ENCODE peak calls at places on chromosomes 13 and 19, in four cellular contexts. G, E, T and Z are unnamed samples.

GRCh38 chr19:45585158-45585577 is 566 bp upstream of the OPA3 start:
- DNase-seq in G (no peak), E (no peak), T (no peak), Z (no peak)

GRCh38 chr19:43623889-43624670 is 4.7 kb upstream of the ZNF428 start:
- DNase-seq in G (no peak), E (no peak), T (no peak), Z (no peak)

GRCh38 chr19:12834418-12834943 is at the start of gene RTBDN:
- DNase-seq in G (no peak), E (peak; percentile 12), T (no peak), Z (no peak)

GRCh38 chr13:97109256-97109655 is 112.9 kb upstream of the MBNL2 start:
- DNase-seq in G (no peak), E (no peak), T (no peak), Z (no peak)

GRCh38 chr19:21482863-21483276 is 22.5 kb upstream of the ZNF429 start:
- DNase-seq in G (peak; percentile 49), E (peak; percentile 77), T (peak; percentile 83), Z (no peak)

GRCh38 chr13:94708031-94708571 is 4.2 kb downstream of the SOX21 start:
- DNase-seq in G (no peak), E (no peak), T (no peak), Z (no peak)

GRCh38 chr13:79874396-79875360 is 393.7 kb downstream of the NDFIP2 start:
- DNase-seq in G (no peak), E (no peak), T (no peak), Z (no peak)

GRCh38 chr13:44013666-44014291 is 134.1 kb downstream of the LACC1 start:
- DNase-seq in G (no peak), E (no peak), T (no peak), Z (no peak)

GRCh38 chr19:10625003-10625761 is at the start of gene SLC44A2:
- DNase-seq in G (peak; percentile 84), E (peak; percentile 95), T (peak; percentile 94), Z (peak; percentile 94)

GRCh38 chr13:106139407-106139806 is 396.1 kb downstream of the EFNB2 start:
- DNase-seq in G (no peak), E (no peak), T (no peak), Z (no peak)

GRCh38 chr13:20702530-20702929 is 969 bp upstream of the IL17D start:
- DNase-seq in G (no peak), E (no peak), T (no peak), Z (no peak)

GRCh38 chr19:1512671-1513491 is at the start of gene ADAMTSL5:
- DNase-seq in G (peak; percentile 88), E (peak; percentile 87), T (peak; percentile 81), Z (no peak)

GRCh38 chr13:51534075-51534817 is 50.0 kb upstream of the WDFY2 start:
- DNase-seq in G (peak; percentile 62), E (peak; percentile 57), T (peak; percentile 69), Z (no peak)

GRCh38 chr13:30346159-30346788 is 38.9 kb upstream of the KATNAL1 start:
- DNase-seq in G (peak; percentile 96), E (no peak), T (no peak), Z (no peak)

GRCh38 chr19:1567116-1567847 is 843 bp downstream of the MEX3D start:
- DNase-seq in G (no peak), E (no peak), T (peak; percentile 74), Z (no peak)

GRCh38 chr19:2332341-2333026 is 4.0 kb downstream of the SPPL2B start:
- DNase-seq in G (peak; percentile 92), E (peak; percentile 59), T (no peak), Z (no peak)

GRCh38 chr19:6740589-6741348 is 1.3 kb downstream of the TRIP10 start:
- DNase-seq in G (peak; percentile 70), E (peak; percentile 83), T (peak; percentile 81), Z (no peak)

GRCh38 chr19:4849019-4849418 is 17.5 kb upstream of the TICAM1 start:
- DNase-seq in G (no peak), E (no peak), T (no peak), Z (no peak)

GRCh38 chr19:4851551-4852290 is 15.7 kb downstream of the PLIN3 start:
- DNase-seq in G (peak; percentile 84), E (peak; percentile 87), T (peak; percentile 83), Z (peak; percentile 90)

GRCh38 chr19:4847190-4847973 is 15.9 kb upstream of the TICAM1 start:
- DNase-seq in G (no peak), E (no peak), T (no peak), Z (no peak)

GRCh38 chr19:4852484-4852883 is 15.0 kb downstream of the PLIN3 start:
- DNase-seq in G (no peak), E (no peak), T (no peak), Z (no peak)
- TF ChIP-seq CTCF in G (no peak), E (no peak), T (no peak), Z (no peak)

GRCh38 chr13:38868870-38869269 is 121.8 kb downstream of the STOML3 start:
- DNase-seq in G (no peak), E (no peak), T (no peak), Z (no peak)

GRCh38 chr13:38875186-38875875 is 115.3 kb downstream of the STOML3 start:
- DNase-seq in G (no peak), E (no peak), T (no peak), Z (no peak)

GRCh38 chr13:38868399-38868798 is 122.2 kb downstream of the STOML3 start:
- DNase-seq in G (no peak), E (no peak), T (no peak), Z (no peak)

GRCh38 chr13:38871275-38871674 is 119.4 kb downstream of the STOML3 start:
- DNase-seq in G (no peak), E (no peak), T (no peak), Z (no peak)

DNA sequence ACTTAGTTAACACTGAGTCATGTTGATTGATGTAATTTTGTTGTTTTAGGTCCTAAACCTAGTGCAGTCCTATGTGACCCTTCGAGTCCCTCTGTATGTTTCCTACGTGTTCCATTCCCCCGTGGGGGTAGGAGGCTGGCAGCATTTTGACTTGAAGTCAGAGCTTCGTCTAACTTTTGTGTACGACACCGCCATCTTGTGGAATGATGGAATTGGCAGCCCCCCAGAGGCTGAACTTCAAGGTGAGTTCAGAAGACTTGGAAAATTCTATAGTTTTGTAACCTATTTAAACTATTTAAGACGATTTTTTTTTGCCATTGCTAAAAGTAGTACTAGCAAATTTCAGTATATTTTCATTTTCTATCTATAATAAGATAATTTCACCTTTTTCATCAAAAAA is 117.9 kb downstream of the STOML3 start:
- DNase-seq in G (peak; percentile 47), E (peak; percentile 65), T (no peak), Z (no peak)
- TF ChIP-seq CTCF in G (no peak), E (peak; percentile 44), T (peak; percentile 42), Z (peak; percentile 77)

GRCh38 chr19:38385804-38386257 is 2.0 kb downstream of the GGN start:
- DNase-seq in G (no peak), E (peak; percentile 72), T (no peak), Z (no peak)

GRCh38 chr19:38385057-38385803 is 2.6 kb downstream of the GGN start:
- DNase-seq in G (no peak), E (no peak), T (no peak), Z (no peak)

GRCh38 chr19:38383184-38383583 is 4.7 kb downstream of the GGN start:
- DNase-seq in G (no peak), E (no peak), T (no peak), Z (no peak)

GRCh38 chr19:38383743-38384142 is 4.1 kb downstream of the GGN start:
- DNase-seq in G (no peak), E (no peak), T (no peak), Z (no peak)

GRCh38 chr19:38384209-38385027 is 3.4 kb downstream of the GGN start:
- DNase-seq in G (no peak), E (no peak), T (no peak), Z (no peak)
- TF ChIP-seq CTCF in G (no peak), E (no peak), T (no peak), Z (peak; percentile 47)

GRCh38 chr13:33153421-33154381 is 131.9 kb downstream of the STARD13 start:
- DNase-seq in G (peak; percentile 50), E (no peak), T (no peak), Z (no peak)
- TF ChIP-seq CTCF in G (no peak), E (no peak), T (no peak), Z (peak; percentile 75)

DNA sequence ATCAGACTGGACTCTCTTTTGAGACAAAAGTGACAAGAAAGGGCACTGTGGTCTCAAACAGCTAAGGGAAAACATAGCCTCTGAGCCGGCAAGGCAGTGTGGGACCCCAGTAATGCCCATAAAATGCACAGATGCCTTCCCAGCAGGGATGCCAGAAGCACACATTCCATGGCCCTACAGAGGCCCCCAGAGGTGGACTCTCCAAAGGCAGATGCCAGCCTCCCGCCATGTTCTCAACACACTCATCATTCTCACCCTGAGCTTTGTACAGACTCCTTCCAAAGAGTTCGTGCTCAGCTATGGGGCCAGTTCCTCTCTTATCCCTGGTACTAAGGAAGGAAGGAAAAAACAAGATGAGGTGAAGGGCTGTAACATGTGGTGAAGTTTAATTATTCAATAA is 67.1 kb upstream of the ATP12A start:
- DNase-seq in G (no peak), E (no peak), T (no peak), Z (no peak)
- TF ChIP-seq CTCF in G (no peak), E (no peak), T (no peak), Z (no peak)

DNA sequence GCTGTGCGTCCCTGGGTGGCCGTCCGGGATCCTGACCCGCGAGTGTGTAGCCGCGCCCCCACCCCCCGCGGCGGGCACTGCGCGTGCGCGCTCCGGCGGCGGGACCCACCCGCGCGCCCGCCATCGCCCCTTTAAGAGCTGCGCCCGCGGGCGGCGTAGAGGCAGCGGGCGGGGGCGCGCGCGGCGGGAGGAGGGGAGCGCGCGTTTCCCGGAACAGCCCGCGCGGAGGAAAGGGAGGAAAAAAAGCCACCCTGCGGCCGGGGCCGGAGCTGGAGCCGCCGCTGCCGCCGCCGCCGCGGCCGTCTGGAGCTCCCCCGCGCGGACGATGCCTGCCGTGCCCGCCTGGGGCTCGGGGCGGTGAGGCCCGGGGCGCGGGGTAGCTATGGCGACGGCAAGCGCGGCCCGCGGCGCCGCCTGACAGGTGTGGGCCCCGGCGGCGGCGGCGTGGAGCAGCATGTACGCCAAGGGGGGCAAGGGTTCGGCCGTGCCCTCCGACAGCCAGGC is at the start of gene SSBP4:
- DNase-seq in G (peak; percentile 79), E (peak; percentile 89), T (peak; percentile 86), Z (peak; percentile 75)
- TF ChIP-seq CTCF in G (peak; percentile 66), E (peak; percentile 47), T (peak; percentile 29), Z (peak; percentile 70)

DNA sequence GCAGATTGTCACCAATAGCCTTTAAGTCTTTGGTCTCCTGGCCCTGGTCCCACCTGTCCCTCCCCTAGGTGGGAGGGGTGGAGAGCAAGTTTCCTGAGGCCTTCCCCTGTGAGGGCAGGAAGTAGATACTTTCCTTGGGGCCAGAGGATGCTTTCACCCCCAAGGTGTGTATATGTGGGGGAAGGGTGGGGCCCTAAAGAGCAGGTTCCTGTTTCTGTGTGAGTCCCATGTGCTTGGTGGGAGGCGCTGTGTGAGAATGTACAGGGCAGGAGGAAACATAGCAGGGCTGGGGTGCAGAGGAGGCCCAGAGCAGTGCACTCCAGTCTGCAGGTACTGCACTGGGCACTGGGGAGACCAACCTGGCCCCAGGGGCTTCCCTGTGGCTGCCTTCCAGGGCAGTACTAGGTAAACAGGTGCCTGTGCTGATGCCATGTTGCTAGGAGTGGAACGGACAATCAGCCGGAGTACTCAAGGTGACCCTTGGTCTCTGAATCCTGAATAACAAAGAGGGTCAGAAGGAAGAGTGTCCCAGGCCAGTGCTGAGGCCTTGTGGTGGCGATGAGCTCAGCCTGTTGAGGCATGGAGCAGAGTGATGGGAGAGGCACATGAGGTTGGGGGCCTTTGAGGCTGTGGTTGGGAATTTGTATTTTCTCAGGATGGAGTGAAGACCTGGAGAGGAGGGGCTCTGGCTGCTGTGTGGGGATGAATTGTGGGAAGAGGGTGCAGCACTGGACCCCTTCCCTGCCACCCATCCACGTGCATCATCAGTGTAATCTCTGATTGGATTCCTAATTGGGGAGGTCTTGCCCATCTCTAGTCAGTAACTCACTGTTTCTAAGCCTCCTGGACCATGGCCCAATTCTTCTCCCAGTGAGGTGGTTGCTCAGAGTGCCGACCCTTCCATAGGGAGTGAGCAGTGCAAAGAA is 5.1 kb downstream of the EGLN2 start:
- DNase-seq in G (peak; percentile 90), E (no peak), T (peak; percentile 89), Z (no peak)
- TF ChIP-seq CTCF in G (no peak), E (no peak), T (no peak), Z (no peak)